ENCODE peak calls at places on chromosomes 12 and 14, in nine cellular contexts. One of them, this sample, is unnamed.

GRCh38 chr12:27447761-27448160 is 1.2 kb downstream of the SMCO2 start:
- DNase-seq in fibroblast of mammary gland: no peak
- DNase-seq in pancreas: no peak
- DNase-seq in A549: no peak
- DNase-seq in AG04450: no peak
- DNase-seq in uterus: no peak
- DNase-seq in GM12864: no peak
- DNase-seq in AG09309: no peak
- DNase-seq in GM23338: no peak
- DNase-seq in this sample: no peak

GRCh38 chr12:11727133-11727664 is 77.7 kb downstream of the ETV6 start:
- DNase-seq in fibroblast of mammary gland: no peak
- DNase-seq in pancreas: no peak
- DNase-seq in A549: no peak
- DNase-seq in AG04450: no peak
- DNase-seq in uterus: no peak
- DNase-seq in GM12864: no peak
- DNase-seq in AG09309: no peak
- DNase-seq in GM23338: no peak
- DNase-seq in this sample: no peak

GRCh38 chr12:53071591-53072551 is 7.3 kb downstream of the SPRYD3 start:
- DNase-seq in fibroblast of mammary gland: peak
- DNase-seq in pancreas: no peak
- DNase-seq in A549: no peak
- DNase-seq in AG04450: no peak
- DNase-seq in uterus: peak
- DNase-seq in GM12864: no peak
- DNase-seq in AG09309: no peak
- DNase-seq in GM23338: no peak
- DNase-seq in this sample: no peak

GRCh38 chr14:25014440-25014839 is 35.5 kb downstream of the STXBP6 start:
- DNase-seq in fibroblast of mammary gland: no peak
- DNase-seq in pancreas: no peak
- DNase-seq in A549: no peak
- DNase-seq in AG04450: no peak
- DNase-seq in uterus: no peak
- DNase-seq in GM12864: no peak
- DNase-seq in AG09309: no peak
- DNase-seq in GM23338: no peak
- DNase-seq in this sample: no peak

GRCh38 chr12:106299193-106299794 is 3.2 kb upstream of the TCP11L2 start:
- DNase-seq in fibroblast of mammary gland: no peak
- DNase-seq in pancreas: no peak
- DNase-seq in A549: no peak
- DNase-seq in AG04450: no peak
- DNase-seq in uterus: no peak
- DNase-seq in GM12864: no peak
- DNase-seq in AG09309: peak
- DNase-seq in GM23338: no peak
- DNase-seq in this sample: no peak

GRCh38 chr12:99043319-99043914 is 398.3 kb downstream of the APAF1 start:
- DNase-seq in fibroblast of mammary gland: peak
- DNase-seq in pancreas: peak
- DNase-seq in A549: peak
- DNase-seq in AG04450: peak
- DNase-seq in uterus: peak
- DNase-seq in GM12864: peak
- DNase-seq in AG09309: peak
- DNase-seq in GM23338: peak
- DNase-seq in this sample: no peak

GRCh38 chr12:4892418-4892817 is 17.3 kb upstream of the KCNA1 start:
- DNase-seq in fibroblast of mammary gland: no peak
- DNase-seq in pancreas: no peak
- DNase-seq in A549: no peak
- DNase-seq in AG04450: no peak
- DNase-seq in uterus: no peak
- DNase-seq in GM12864: no peak
- DNase-seq in AG09309: no peak
- DNase-seq in GM23338: no peak
- DNase-seq in this sample: no peak

GRCh38 chr14:57692671-57693070 is 173.2 kb downstream of the SLC35F4 start:
- DNase-seq in fibroblast of mammary gland: peak
- DNase-seq in pancreas: no peak
- DNase-seq in A549: peak
- DNase-seq in AG04450: peak
- DNase-seq in uterus: no peak
- DNase-seq in GM12864: no peak
- DNase-seq in AG09309: peak
- DNase-seq in GM23338: peak
- DNase-seq in this sample: no peak

GRCh38 chr14:52852810-52853521 is 61.6 kb upstream of the GNPNAT1 start:
- DNase-seq in fibroblast of mammary gland: no peak
- DNase-seq in pancreas: no peak
- DNase-seq in A549: no peak
- DNase-seq in AG04450: no peak
- DNase-seq in uterus: no peak
- DNase-seq in GM12864: no peak
- DNase-seq in AG09309: no peak
- DNase-seq in GM23338: no peak
- DNase-seq in this sample: no peak

GRCh38 chr12:19194963-19195362 is 65.4 kb downstream of the PLEKHA5 start:
- DNase-seq in fibroblast of mammary gland: no peak
- DNase-seq in pancreas: no peak
- DNase-seq in A549: no peak
- DNase-seq in AG04450: no peak
- DNase-seq in uterus: no peak
- DNase-seq in GM12864: no peak
- DNase-seq in AG09309: no peak
- DNase-seq in GM23338: no peak
- DNase-seq in this sample: no peak

GRCh38 chr14:103625361-103626095 is 3.5 kb upstream of the KLC1 start:
- DNase-seq in fibroblast of mammary gland: no peak
- DNase-seq in pancreas: no peak
- DNase-seq in A549: no peak
- DNase-seq in AG04450: no peak
- DNase-seq in uterus: no peak
- DNase-seq in GM12864: no peak
- DNase-seq in AG09309: no peak
- DNase-seq in GM23338: no peak
- DNase-seq in this sample: no peak

GRCh38 chr12:17333287-17333686 is 727.3 kb upstream of the LMO3 start:
- DNase-seq in fibroblast of mammary gland: no peak
- DNase-seq in pancreas: no peak
- DNase-seq in A549: peak
- DNase-seq in AG04450: no peak
- DNase-seq in uterus: no peak
- DNase-seq in GM12864: no peak
- DNase-seq in AG09309: no peak
- DNase-seq in GM23338: no peak
- DNase-seq in this sample: no peak

GRCh38 chr12:12913626-12914388 is 22.4 kb downstream of the GPRC5A start:
- DNase-seq in fibroblast of mammary gland: no peak
- DNase-seq in pancreas: no peak
- DNase-seq in A549: no peak
- DNase-seq in AG04450: no peak
- DNase-seq in uterus: no peak
- DNase-seq in GM12864: no peak
- DNase-seq in AG09309: no peak
- DNase-seq in GM23338: no peak
- DNase-seq in this sample: no peak

GRCh38 chr14:103400537-103400936 is 15.3 kb downstream of the MARK3 start:
- DNase-seq in fibroblast of mammary gland: no peak
- DNase-seq in pancreas: no peak
- DNase-seq in A549: no peak
- DNase-seq in AG04450: no peak
- DNase-seq in uterus: no peak
- DNase-seq in GM12864: no peak
- DNase-seq in AG09309: no peak
- DNase-seq in GM23338: no peak
- DNase-seq in this sample: no peak

GRCh38 chr12:101828463-101829196 is 2.1 kb downstream of the GNPTAB start:
- DNase-seq in fibroblast of mammary gland: no peak
- DNase-seq in pancreas: no peak
- DNase-seq in A549: no peak
- DNase-seq in AG04450: no peak
- DNase-seq in uterus: no peak
- DNase-seq in GM12864: no peak
- DNase-seq in AG09309: no peak
- DNase-seq in GM23338: no peak
- DNase-seq in this sample: no peak

GRCh38 chr14:95314609-95315008 is 5.1 kb downstream of the CLMN start:
- DNase-seq in fibroblast of mammary gland: peak
- DNase-seq in pancreas: no peak
- DNase-seq in A549: peak
- DNase-seq in AG04450: no peak
- DNase-seq in uterus: no peak
- DNase-seq in GM12864: no peak
- DNase-seq in AG09309: no peak
- DNase-seq in GM23338: no peak
- DNase-seq in this sample: no peak

GRCh38 chr14:105212541-105213305 is 31.6 kb upstream of the NUDT14 start:
- DNase-seq in fibroblast of mammary gland: no peak
- DNase-seq in pancreas: no peak
- DNase-seq in A549: no peak
- DNase-seq in AG04450: no peak
- DNase-seq in uterus: no peak
- DNase-seq in GM12864: no peak
- DNase-seq in AG09309: no peak
- DNase-seq in GM23338: no peak
- DNase-seq in this sample: no peak

GRCh38 chr12:53622724-53623123 is 3.5 kb downstream of the ATF7 start:
- DNase-seq in fibroblast of mammary gland: no peak
- DNase-seq in pancreas: no peak
- DNase-seq in A549: no peak
- DNase-seq in AG04450: no peak
- DNase-seq in uterus: no peak
- DNase-seq in GM12864: no peak
- DNase-seq in AG09309: no peak
- DNase-seq in GM23338: no peak
- DNase-seq in this sample: no peak

GRCh38 chr12:104656921-104657320 is 200.2 kb downstream of the CHST11 start:
- DNase-seq in fibroblast of mammary gland: peak
- DNase-seq in pancreas: no peak
- DNase-seq in A549: no peak
- DNase-seq in AG04450: peak
- DNase-seq in uterus: peak
- DNase-seq in GM12864: no peak
- DNase-seq in AG09309: peak
- DNase-seq in GM23338: no peak
- DNase-seq in this sample: no peak

GRCh38 chr14:88322505-88323085 is 474 bp downstream of the KCNK10 start:
- DNase-seq in fibroblast of mammary gland: no peak
- DNase-seq in pancreas: no peak
- DNase-seq in A549: no peak
- DNase-seq in AG04450: no peak
- DNase-seq in uterus: no peak
- DNase-seq in GM12864: no peak
- DNase-seq in AG09309: no peak
- DNase-seq in GM23338: peak
- DNase-seq in this sample: no peak
- H3K4me3 ChIP-seq in fibroblast of mammary gland: no peak
- H3K4me3 ChIP-seq in pancreas: peak
- H3K4me3 ChIP-seq in A549: no peak
- H3K4me3 ChIP-seq in AG04450: peak
- H3K4me3 ChIP-seq in uterus: no peak
- H3K4me3 ChIP-seq in GM12864: peak
- H3K4me3 ChIP-seq in AG09309: peak
- H3K4me3 ChIP-seq in GM23338: peak
- H3K4me3 ChIP-seq in this sample: peak

DNA sequence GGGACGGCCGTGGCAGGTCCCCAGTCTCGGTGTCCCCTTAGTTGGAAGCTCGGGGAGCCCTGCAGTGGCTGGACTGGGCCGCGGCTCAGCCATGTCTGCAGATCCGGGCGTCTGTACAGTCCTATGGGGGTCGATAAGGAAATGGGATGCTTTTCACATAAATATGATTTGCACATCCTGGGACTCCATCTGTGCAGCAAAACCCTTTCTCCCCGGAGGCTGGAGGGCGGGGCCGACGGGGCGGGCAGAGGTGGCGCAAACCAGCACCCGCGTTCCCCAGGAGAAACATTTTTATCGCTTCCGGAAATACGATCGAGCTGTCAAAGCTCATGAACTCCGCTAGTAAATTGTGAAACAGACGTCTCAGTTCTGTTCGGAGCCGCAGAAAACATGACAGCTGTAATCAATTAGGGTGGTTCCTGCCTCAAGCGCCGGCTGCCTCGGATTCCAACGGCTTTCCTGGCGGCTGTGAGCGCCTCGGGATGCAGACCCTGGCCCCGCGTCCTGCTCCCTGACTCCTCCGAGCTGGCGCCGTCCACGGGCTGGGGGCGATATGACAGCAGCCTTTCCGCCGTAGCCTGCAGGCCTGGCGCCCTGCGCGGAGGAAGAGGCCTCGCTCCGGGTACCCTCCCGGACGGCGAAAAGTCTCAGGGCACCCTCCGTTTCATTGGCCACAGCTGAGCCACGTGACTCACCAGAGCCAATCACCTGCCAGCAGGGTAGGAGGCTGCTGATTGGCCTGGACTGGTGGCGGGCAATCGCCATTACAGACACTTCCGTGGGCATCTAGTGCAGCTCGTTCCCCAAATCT is 23.0 kb downstream of the DIO3 start:
- DNase-seq in fibroblast of mammary gland: peak
- DNase-seq in pancreas: no peak
- DNase-seq in A549: no peak
- DNase-seq in AG04450: no peak
- DNase-seq in uterus: peak
- DNase-seq in GM12864: no peak
- DNase-seq in AG09309: peak
- DNase-seq in GM23338: peak
- DNase-seq in this sample: no peak
- H3K4me3 ChIP-seq in fibroblast of mammary gland: peak
- H3K4me3 ChIP-seq in pancreas: no peak
- H3K4me3 ChIP-seq in A549: no peak
- H3K4me3 ChIP-seq in AG04450: no peak
- H3K4me3 ChIP-seq in uterus: no peak
- H3K4me3 ChIP-seq in GM12864: no peak
- H3K4me3 ChIP-seq in AG09309: peak
- H3K4me3 ChIP-seq in GM23338: no peak
- H3K4me3 ChIP-seq in this sample: no peak

DNA sequence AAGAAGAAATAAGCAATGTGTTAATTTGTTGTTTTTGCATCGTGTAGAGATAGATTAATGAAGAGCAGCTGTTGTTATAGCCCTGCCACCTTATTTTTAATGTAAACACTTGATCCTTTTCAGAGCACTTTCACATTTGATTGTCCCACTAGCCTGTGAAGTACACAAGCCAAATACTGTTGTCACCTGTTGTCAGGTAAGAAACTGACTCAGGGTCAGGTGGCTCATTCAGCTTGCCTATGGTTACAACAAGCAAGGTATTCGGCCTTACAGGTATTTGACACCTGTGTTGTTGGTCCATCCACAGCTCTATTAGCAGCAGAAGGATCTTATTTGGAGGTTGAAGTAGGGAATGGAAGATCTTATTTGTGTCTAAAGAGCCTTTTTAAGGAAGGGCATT is 108.9 kb downstream of the GPR135 start:
- DNase-seq in fibroblast of mammary gland: no peak
- DNase-seq in pancreas: no peak
- DNase-seq in A549: no peak
- DNase-seq in AG04450: no peak
- DNase-seq in uterus: no peak
- DNase-seq in GM12864: no peak
- DNase-seq in AG09309: no peak
- DNase-seq in GM23338: no peak
- DNase-seq in this sample: no peak
- H3K4me3 ChIP-seq in fibroblast of mammary gland: no peak
- H3K4me3 ChIP-seq in pancreas: no peak
- H3K4me3 ChIP-seq in A549: no peak
- H3K4me3 ChIP-seq in AG04450: no peak
- H3K4me3 ChIP-seq in uterus: no peak
- H3K4me3 ChIP-seq in GM12864: no peak
- H3K4me3 ChIP-seq in AG09309: no peak
- H3K4me3 ChIP-seq in GM23338: no peak
- H3K4me3 ChIP-seq in this sample: no peak

GRCh38 chr12:32681272-32681671 is 2.2 kb downstream of the DNM1L start:
- DNase-seq in fibroblast of mammary gland: no peak
- DNase-seq in pancreas: no peak
- DNase-seq in A549: no peak
- DNase-seq in AG04450: no peak
- DNase-seq in uterus: no peak
- DNase-seq in GM12864: no peak
- DNase-seq in AG09309: no peak
- DNase-seq in GM23338: no peak
- DNase-seq in this sample: no peak
- H3K4me3 ChIP-seq in fibroblast of mammary gland: peak
- H3K4me3 ChIP-seq in pancreas: no peak
- H3K4me3 ChIP-seq in A549: peak
- H3K4me3 ChIP-seq in AG04450: peak
- H3K4me3 ChIP-seq in uterus: no peak
- H3K4me3 ChIP-seq in GM12864: peak
- H3K4me3 ChIP-seq in AG09309: no peak
- H3K4me3 ChIP-seq in GM23338: peak
- H3K4me3 ChIP-seq in this sample: no peak

This sample was measured in thoracic aorta.